ENCODE peak calls at places on chromosomes 13 and 19, in nine cellular contexts. F, J, M, Z, U, D, O, Q and E are unnamed samples. For H3K36me3, the result is how much of the 10 kb centered on the place peaks cover.

GRCh38 chr19:10797541-10798256 is 38.3 kb downstream of the TMED1 start:
- DNase-seq in F (no peak), J (no peak), M (no peak), Z (no peak), U (no peak), D (peak), O (no peak), Q (no peak), E (no peak)

GRCh38 chr13:24035411-24035810 is 125.1 kb upstream of the SPATA13 start:
- DNase-seq in F (no peak), J (no peak), M (no peak), Z (no peak), U (no peak), D (no peak), O (no peak), Q (no peak), E (no peak)

GRCh38 chr13:22927008-22927393 is 253.8 kb upstream of the SGCG start:
- DNase-seq in F (no peak), J (no peak), M (no peak), Z (no peak), U (no peak), D (no peak), O (no peak), Q (no peak), E (no peak)

GRCh38 chr19:41161903-41162302 is 31.1 kb upstream of the CYP2S1 start:
- DNase-seq in F (no peak), J (no peak), M (no peak), Z (peak), U (no peak), D (no peak), O (peak), Q (no peak), E (no peak)

GRCh38 chr19:55437410-55437809 is 5.7 kb downstream of the SHISA7 start:
- DNase-seq in F (peak), J (no peak), M (no peak), Z (peak), U (no peak), D (no peak), O (peak), Q (no peak), E (peak)

GRCh38 chr19:14375582-14376291 is 5.5 kb upstream of the ADGRE5 start:
- DNase-seq in F (no peak), J (no peak), M (no peak), Z (no peak), U (peak), D (no peak), O (no peak), Q (no peak), E (no peak)

GRCh38 chr19:58084596-58085347 is 13.3 kb downstream of the ZSCAN18 start:
- DNase-seq in F (no peak), J (no peak), M (no peak), Z (no peak), U (no peak), D (no peak), O (no peak), Q (no peak), E (no peak)

GRCh38 chr19:14370169-14370998 is 10.9 kb upstream of the ADGRE5 start:
- DNase-seq in F (no peak), J (no peak), M (no peak), Z (no peak), U (no peak), D (no peak), O (no peak), Q (no peak), E (no peak)

GRCh38 chr13:97266328-97266727 is 44.2 kb downstream of the MBNL2 start:
- DNase-seq in F (no peak), J (no peak), M (no peak), Z (no peak), U (no peak), D (no peak), O (no peak), Q (no peak), E (no peak)

GRCh38 chr19:51166846-51167490 is 24.9 kb downstream of the SIGLEC7 start:
- DNase-seq in F (no peak), J (no peak), M (peak), Z (no peak), U (no peak), D (no peak), O (no peak), Q (peak), E (no peak)

GRCh38 chr19:10686661-10687517 is 14.3 kb upstream of the QTRT1 start:
- DNase-seq in F (no peak), J (no peak), M (no peak), Z (no peak), U (no peak), D (no peak), O (no peak), Q (no peak), E (no peak)

GRCh38 chr13:32036131-32036695 is 4.6 kb downstream of the FRY start:
- DNase-seq in F (no peak), J (no peak), M (peak), Z (no peak), U (no peak), D (no peak), O (no peak), Q (peak), E (no peak)

GRCh38 chr13:98293103-98293502 is 116.0 kb upstream of the RNF113B start:
- DNase-seq in F (peak), J (no peak), M (no peak), Z (no peak), U (no peak), D (no peak), O (no peak), Q (no peak), E (no peak)

GRCh38 chr19:39327990-39328705 is 7.5 kb upstream of the LRFN1 start:
- DNase-seq in F (peak), J (peak), M (peak), Z (peak), U (peak), D (no peak), O (peak), Q (peak), E (peak)

GRCh38 chr19:11064831-11065303 is 24.4 kb upstream of the LDLR start:
- DNase-seq in F (no peak), J (no peak), M (no peak), Z (peak), U (no peak), D (no peak), O (no peak), Q (no peak), E (peak)

GRCh38 chr19:43662487-43662886 is 7.5 kb downstream of the PLAUR start:
- DNase-seq in F (no peak), J (no peak), M (no peak), Z (no peak), U (no peak), D (no peak), O (peak), Q (no peak), E (no peak)

GRCh38 chr13:95698047-95698749 is 21.3 kb downstream of the DNAJC3 start:
- DNase-seq in F (no peak), J (no peak), M (no peak), Z (peak), U (no peak), D (no peak), O (no peak), Q (no peak), E (no peak)

GRCh38 chr19:32717496-32717895 is 2.1 kb upstream of the TDRD12 start:
- DNase-seq in F (no peak), J (no peak), M (no peak), Z (no peak), U (no peak), D (no peak), O (no peak), Q (no peak), E (no peak)

GRCh38 chr13:85286081-85286480 is 513.1 kb downstream of the SLITRK6 start:
- DNase-seq in F (no peak), J (no peak), M (no peak), Z (no peak), U (no peak), D (no peak), O (no peak), Q (no peak), E (no peak)

GRCh38 chr19:37992761-37993160 is 85.8 kb downstream of the SIPA1L3 start:
- DNase-seq in F (no peak), J (no peak), M (no peak), Z (no peak), U (no peak), D (no peak), O (no peak), Q (no peak), E (no peak)

GRCh38 chr13:27170521-27171243 is 929 bp downstream of the USP12 start:
- DNase-seq in F (peak), J (peak), M (peak), Z (peak), U (peak), D (no peak), O (peak), Q (peak), E (peak)

GRCh38 chr13:85386424-85386823 is 412.8 kb downstream of the SLITRK6 start:
- DNase-seq in F (no peak), J (no peak), M (no peak), Z (no peak), U (no peak), D (no peak), O (no peak), Q (no peak), E (no peak)

GRCh38 chr19:52897149-52897935 is at the start of gene ZNF320:
- DNase-seq in F (peak), J (peak), M (peak), Z (peak), U (peak), D (peak), O (peak), Q (peak), E (peak)

GRCh38 chr13:112984954-112985802 is 16.2 kb downstream of the MCF2L start:
- DNase-seq in F (peak), J (no peak), M (no peak), Z (no peak), U (no peak), D (no peak), O (no peak), Q (peak), E (no peak)

GRCh38 chr19:49786432-49786831 is 19.6 kb downstream of the AP2A1 start:
- DNase-seq in F (no peak), J (no peak), M (no peak), Z (peak), U (no peak), D (no peak), O (no peak), Q (no peak), E (no peak)

GRCh38 chr13:30052127-30052526 is 201.7 kb upstream of the UBL3 start:
- DNase-seq in F (no peak), J (no peak), M (no peak), Z (no peak), U (no peak), D (no peak), O (peak), Q (no peak), E (no peak)

GRCh38 chr13:44116562-44117315 is 237.0 kb downstream of the LACC1 start:
- DNase-seq in F (no peak), J (no peak), M (no peak), Z (no peak), U (no peak), D (no peak), O (peak), Q (no peak), E (no peak)

GRCh38 chr13:112174476-112175110 is 107.6 kb downstream of the SOX1 start:
- DNase-seq in F (no peak), J (no peak), M (no peak), Z (no peak), U (no peak), D (no peak), O (no peak), Q (no peak), E (no peak)

GRCh38 chr19:11019262-11019661 is 58.4 kb downstream of the SMARCA4 start:
- DNase-seq in F (no peak), J (no peak), M (no peak), Z (no peak), U (no peak), D (no peak), O (no peak), Q (no peak), E (no peak)

GRCh38 chr13:42574011-42574410 is at the start of gene TNFSF11:
- DNase-seq in F (no peak), J (no peak), M (no peak), Z (no peak), U (no peak), D (no peak), O (peak), Q (no peak), E (no peak)

GRCh38 chr19:37957176-37957575 is 50.2 kb downstream of the SIPA1L3 start:
- DNase-seq in F (no peak), J (no peak), M (no peak), Z (no peak), U (no peak), D (no peak), O (no peak), Q (no peak), E (no peak)

GRCh38 chr19:44615529-44616247 is 2.3 kb downstream of the IGSF23 start:
- DNase-seq in F (no peak), J (no peak), M (no peak), Z (no peak), U (no peak), D (no peak), O (no peak), Q (no peak), E (no peak)

GRCh38 chr19:56026769-56027168 is 40.2 kb downstream of the NLRP5 start:
- DNase-seq in F (no peak), J (no peak), M (no peak), Z (no peak), U (no peak), D (no peak), O (no peak), Q (no peak), E (no peak)

DNA sequence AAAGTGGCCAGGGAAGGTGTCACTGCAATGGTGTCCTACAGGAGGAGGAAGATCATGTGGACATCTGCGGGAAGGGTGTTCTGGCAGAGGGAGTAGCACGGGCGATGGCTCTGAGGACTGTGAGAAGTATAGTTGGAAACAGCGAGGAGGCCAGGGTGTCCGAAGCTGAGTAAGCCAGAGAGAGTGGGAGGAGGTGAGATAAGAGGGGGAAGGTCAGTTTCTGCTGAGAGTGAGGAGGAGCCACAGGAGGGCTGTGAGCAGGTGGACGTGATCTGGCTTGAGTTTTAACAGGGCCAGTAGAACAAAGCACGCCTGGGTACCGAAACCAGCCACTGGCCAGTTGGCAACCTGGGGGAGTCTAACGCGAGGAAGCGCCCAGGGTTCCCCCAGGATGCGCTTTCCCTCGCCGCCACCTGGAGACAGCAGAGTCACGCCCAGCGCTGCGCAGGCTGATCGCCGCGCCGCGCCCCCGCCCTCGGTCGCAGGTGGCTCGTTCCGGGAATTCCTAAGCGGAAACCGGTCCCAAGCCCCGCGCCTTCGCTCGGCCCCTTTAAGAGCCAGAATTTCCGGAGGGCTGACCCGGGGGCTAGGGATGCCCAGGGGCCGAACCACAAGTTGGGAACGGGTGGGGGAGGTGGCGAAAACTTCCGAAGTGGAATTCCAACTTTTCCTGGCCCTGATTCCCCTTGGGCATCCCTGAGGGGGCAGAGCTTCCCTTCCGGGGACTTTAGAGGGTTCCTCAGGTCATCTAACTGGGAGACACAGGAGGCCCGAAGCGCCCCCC is 1.1 kb upstream of the LSR start:
- DNase-seq in F (peak), J (no peak), M (no peak), Z (peak), U (no peak), D (peak), O (peak), Q (peak), E (no peak)
- TF ChIP-seq EP300 in F (no peak), J (no peak), M (no peak), Z (peak), U (no peak), D (no peak), O (peak), Q (no peak), E (no peak)

GRCh38 chr19:33805840-33806433 is 9.3 kb downstream of the KCTD15 start:
- DNase-seq in F (no peak), J (no peak), M (no peak), Z (no peak), U (no peak), D (no peak), O (no peak), Q (no peak), E (no peak)
- H3K36me3 ChIP-seq in F (under half), J (under half), M (under half), Z (half or more), U (half or more), D (under half), O (under half), Q (under half), E (under half)

GRCh38 chr13:100633461-100633860 is 41.1 kb downstream of the TMTC4 start:
- DNase-seq in F (no peak), J (no peak), M (no peak), Z (no peak), U (no peak), D (no peak), O (no peak), Q (no peak), E (no peak)
- TF ChIP-seq EP300 in F (no peak), J (no peak), M (no peak), Z (no peak), U (no peak), D (no peak), O (no peak), Q (no peak), E (no peak)

GRCh38 chr13:102854675-102855074 is 8.8 kb downstream of the ERCC5 start:
- DNase-seq in F (no peak), J (no peak), M (no peak), Z (no peak), U (no peak), D (no peak), O (no peak), Q (no peak), E (no peak)

GRCh38 chr13:102852556-102852955 is 6.7 kb downstream of the ERCC5 start:
- DNase-seq in F (no peak), J (no peak), M (no peak), Z (no peak), U (no peak), D (no peak), O (no peak), Q (no peak), E (no peak)

DNA sequence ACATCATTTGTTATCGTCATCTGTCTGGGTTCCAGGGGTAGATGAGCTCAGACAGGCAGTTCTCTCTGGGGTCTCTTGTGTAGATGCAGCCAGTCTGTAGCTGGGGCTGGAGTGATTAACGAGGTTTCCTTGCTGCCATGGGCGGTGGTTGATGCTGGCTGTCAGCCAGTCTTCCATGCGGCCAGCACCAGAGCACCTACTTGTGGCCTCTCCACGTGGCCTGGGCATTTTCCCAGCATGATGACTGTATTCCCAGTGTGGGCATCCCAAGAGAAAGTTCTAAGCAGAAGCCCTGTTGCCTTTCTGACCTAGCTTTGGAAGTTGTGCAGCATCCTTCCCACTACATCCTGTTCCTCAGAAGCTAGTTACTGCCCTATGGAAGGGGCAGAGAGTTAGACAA is 10.8 kb downstream of the ERCC5 start:
- DNase-seq in F (peak), J (no peak), M (no peak), Z (no peak), U (no peak), D (no peak), O (no peak), Q (no peak), E (no peak)
- H3K36me3 ChIP-seq in F (under half), J (half or more), M (under half), Z (half or more), U (half or more), D (under half), O (under half), Q (half or more), E (under half)

GRCh38 chr13:36817996-36818395 is 1.0 kb upstream of the RFXAP start:
- DNase-seq in F (no peak), J (no peak), M (no peak), Z (no peak), U (no peak), D (no peak), O (no peak), Q (no peak), E (no peak)

GRCh38 chr13:36818483-36819063 is 449 bp upstream of the RFXAP start:
- DNase-seq in F (no peak), J (no peak), M (peak), Z (no peak), U (no peak), D (no peak), O (no peak), Q (no peak), E (no peak)

GRCh38 chr13:36820222-36820621 is 1.2 kb downstream of the RFXAP start:
- DNase-seq in F (no peak), J (no peak), M (no peak), Z (no peak), U (no peak), D (peak), O (no peak), Q (no peak), E (no peak)

GRCh38 chr13:36819064-36819810 is at the start of gene RFXAP:
- DNase-seq in F (peak), J (peak), M (peak), Z (peak), U (peak), D (peak), O (peak), Q (peak), E (peak)

DNA sequence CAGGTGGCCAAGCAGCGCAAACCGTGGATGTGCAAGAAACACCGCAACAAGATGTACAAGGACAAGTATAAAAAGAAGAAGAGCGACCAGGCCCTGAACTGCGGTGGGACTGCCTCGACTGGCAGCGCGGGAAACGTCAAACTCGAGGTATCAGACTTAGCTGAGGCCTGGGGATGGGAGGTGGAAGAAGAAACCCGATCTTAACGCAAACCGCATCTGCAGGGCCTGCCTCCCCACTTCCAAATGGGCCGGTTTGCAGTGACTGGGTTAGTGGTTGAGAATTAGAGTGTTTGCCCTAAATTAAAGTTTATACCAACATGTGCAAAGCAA is 754 bp downstream of the RFXAP start:
- DNase-seq in F (no peak), J (no peak), M (no peak), Z (peak), U (no peak), D (no peak), O (no peak), Q (no peak), E (no peak)
- TF ChIP-seq EP300 in F (no peak), J (no peak), M (no peak), Z (no peak), U (no peak), D (no peak), O (no peak), Q (no peak), E (no peak)

GRCh38 chr19:1921326-1921725 is 16.1 kb downstream of the ADAT3 start:
- DNase-seq in F (no peak), J (no peak), M (no peak), Z (no peak), U (no peak), D (no peak), O (no peak), Q (no peak), E (no peak)

GRCh38 chr19:1921825-1922224 is 16.6 kb downstream of the ADAT3 start:
- DNase-seq in F (no peak), J (no peak), M (no peak), Z (no peak), U (no peak), D (no peak), O (no peak), Q (no peak), E (no peak)

GRCh38 chr19:1923319-1923718 is 17.7 kb upstream of the CSNK1G2 start:
- DNase-seq in F (no peak), J (no peak), M (no peak), Z (no peak), U (no peak), D (no peak), O (no peak), Q (no peak), E (no peak)

GRCh38 chr19:1924320-1924961 is 16.5 kb upstream of the CSNK1G2 start:
- DNase-seq in F (no peak), J (no peak), M (no peak), Z (no peak), U (no peak), D (no peak), O (no peak), Q (no peak), E (no peak)

DNA sequence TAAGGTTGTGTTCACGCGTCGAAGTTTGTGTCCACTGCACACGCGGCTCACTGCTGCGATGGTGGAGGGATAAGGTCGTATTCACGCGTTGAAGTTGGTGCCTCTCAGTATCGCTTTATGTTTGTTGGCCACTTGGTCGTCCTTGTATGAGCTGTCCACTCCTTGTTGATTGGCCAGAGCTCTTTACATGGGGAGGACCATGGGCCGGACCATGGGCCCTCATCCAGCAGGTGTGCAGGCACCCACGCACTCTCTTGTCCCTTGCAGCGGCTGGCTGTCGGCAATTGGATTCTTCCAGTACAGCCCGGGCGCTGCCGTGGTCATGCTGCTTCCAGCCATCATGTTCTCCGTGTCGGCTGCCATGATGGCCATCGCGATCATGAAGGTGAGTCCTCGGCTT is 17.6 kb downstream of the ADAT3 start:
- DNase-seq in F (no peak), J (no peak), M (no peak), Z (no peak), U (no peak), D (no peak), O (no peak), Q (no peak), E (no peak)
- H3K36me3 ChIP-seq in F (half or more), J (half or more), M (under half), Z (half or more), U (half or more), D (under half), O (under half), Q (under half), E (under half)